ENCODE peak calls at places on chromosome 12, in eight cellular contexts. N, G, K, F, Z, I, A and R are unnamed samples.

GRCh38 chr12:116122639-116123038 is 154.9 kb downstream of the MED13L start:
- DNase-seq in F (no peak), G (no peak), N (no peak), K (no peak), Z (no peak), I (no peak), A (no peak), R (no peak)

GRCh38 chr12:115776399-115776798 is 501.1 kb downstream of the MED13L start:
- DNase-seq in F (no peak), Z (no peak), I (no peak), K (no peak), N (no peak), G (no peak), A (no peak), R (no peak)

GRCh38 chr12:121025442-121026226 is 9.3 kb upstream of the C12orf43 start:
- DNase-seq in F (no peak), Z (no peak), G (no peak), K (no peak), N (no peak), A (no peak), I (peak), R (no peak)

GRCh38 chr12:50032516-50033316 is 7.4 kb upstream of the RACGAP1 start:
- DNase-seq in G (no peak), K (no peak), A (no peak), N (no peak), I (no peak), F (no peak), Z (no peak), R (no peak)

GRCh38 chr12:31492599-31493196 is 98.2 kb downstream of the DENND5B start:
- DNase-seq in A (no peak), G (no peak), Z (no peak), F (no peak), K (no peak), I (no peak), N (no peak), R (no peak)

GRCh38 chr12:114921796-114922195 is 237.8 kb upstream of the TBX3 start:
- DNase-seq in A (no peak), Z (no peak), G (no peak), F (no peak), I (no peak), K (peak), N (no peak), R (no peak)

GRCh38 chr12:93682846-93683261 is 5.7 kb downstream of the CRADD start:
- DNase-seq in G (peak), N (no peak), K (peak), A (no peak), Z (no peak), F (peak), I (no peak), R (no peak)

GRCh38 chr12:63419119-63419518 is 249.2 kb downstream of the DPY19L2 start:
- DNase-seq in Z (no peak), A (peak), K (peak), I (peak), F (no peak), N (no peak), G (no peak), R (peak)

GRCh38 chr12:121015825-121016766 is at the start of gene C12orf43:
- DNase-seq in Z (peak), A (peak), F (peak), K (peak), G (peak), I (peak), N (peak), R (peak)

GRCh38 chr12:108099085-108099484 is 30.0 kb upstream of the WSCD2 start:
- DNase-seq in F (no peak), N (no peak), Z (no peak), G (no peak), I (no peak), A (no peak), K (no peak), R (no peak)

GRCh38 chr12:80622271-80622670 is 85.2 kb upstream of the MYF6 start:
- DNase-seq in G (no peak), Z (no peak), N (no peak), F (no peak), I (no peak), A (peak), K (no peak), R (no peak)

GRCh38 chr12:93177208-93178153 is 200.2 kb upstream of the NUDT4 start:
- DNase-seq in A (no peak), N (no peak), G (no peak), I (no peak), K (no peak), F (no peak), Z (no peak), R (no peak)

GRCh38 chr12:116390656-116391335 is 113.3 kb upstream of the MED13L start:
- DNase-seq in N (no peak), I (peak), G (no peak), F (no peak), K (peak), A (no peak), Z (no peak), R (no peak)

GRCh38 chr12:112535637-112536366 is 117.1 kb downstream of the PTPN11 start:
- DNase-seq in G (no peak), Z (no peak), N (no peak), I (no peak), K (no peak), F (no peak), A (no peak), R (no peak)

GRCh38 chr12:124361074-124361965 is 66.4 kb downstream of the RFLNA start:
- DNase-seq in K (no peak), I (peak), G (peak), Z (no peak), F (no peak), A (no peak), N (no peak), R (no peak)

GRCh38 chr12:8145754-8146415 is 10.9 kb upstream of the ZNF705A start:
- DNase-seq in I (peak), Z (peak), A (no peak), G (peak), N (peak), F (peak), K (no peak), R (peak)

GRCh38 chr12:30687265-30687986 is 8.2 kb downstream of the IPO8 start:
- DNase-seq in I (no peak), Z (no peak), K (no peak), N (no peak), F (no peak), G (no peak), A (no peak), R (no peak)

GRCh38 chr12:132327351-132328171 is 1.8 kb downstream of the GALNT9 start:
- DNase-seq in A (peak), I (peak), Z (peak), N (peak), G (peak), K (peak), F (no peak), R (peak)

GRCh38 chr12:104171785-104172563 is 34.0 kb upstream of the NFYB start:
- DNase-seq in K (no peak), I (no peak), F (no peak), N (no peak), G (no peak), A (no peak), Z (no peak), R (no peak)

GRCh38 chr12:50240792-50241114 is 42.6 kb downstream of the LIMA1 start:
- DNase-seq in Z (no peak), A (no peak), N (no peak), K (no peak), I (no peak), F (no peak), G (no peak), R (no peak)

GRCh38 chr12:49331360-49332222 is 5.4 kb downstream of the C1QL4 start:
- DNase-seq in Z (peak), N (no peak), F (peak), G (peak), K (peak), I (peak), A (no peak), R (no peak)

GRCh38 chr12:107891967-107892366 is 117.5 kb downstream of the ASCL4 start:
- DNase-seq in K (no peak), Z (no peak), A (no peak), I (no peak), F (no peak), N (no peak), G (no peak), R (no peak)

GRCh38 chr12:114936148-114937099 is 252.4 kb upstream of the TBX3 start:
- DNase-seq in N (no peak), F (no peak), I (peak), Z (no peak), K (peak), A (no peak), G (no peak), R (peak)

GRCh38 chr12:1527789-1528188 is 66.6 kb downstream of the FBXL14 start:
- DNase-seq in F (no peak), I (peak), Z (no peak), A (peak), N (no peak), K (peak), G (no peak), R (peak)

GRCh38 chr12:130661501-130662255 is 54.4 kb downstream of the RIMBP2 start:
- DNase-seq in Z (no peak), A (no peak), F (no peak), I (no peak), G (no peak), K (no peak), N (no peak), R (no peak)

GRCh38 chr12:113149361-113150150 is at the start of gene CFAP73:
- DNase-seq in K (peak), Z (peak), I (peak), N (peak), F (peak), A (no peak), G (no peak), R (peak)

GRCh38 chr12:116982721-116983502 is 72.2 kb downstream of the FBXW8 start:
- DNase-seq in Z (peak), K (peak), N (peak), G (no peak), I (no peak), A (no peak), F (no peak), R (peak)

GRCh38 chr12:84698576-84699333 is 213.8 kb downstream of the SLC6A15 start:
- DNase-seq in F (no peak), K (no peak), I (no peak), Z (no peak), A (no peak), N (no peak), G (no peak), R (no peak)

GRCh38 chr12:1832801-1833595 is 12.6 kb downstream of the LRTM2 start:
- DNase-seq in G (peak), Z (no peak), A (no peak), I (no peak), N (no peak), K (no peak), F (no peak), R (no peak)

GRCh38 chr12:18304609-18305008 is 43.3 kb downstream of the PIK3C2G start:
- DNase-seq in F (no peak), A (no peak), G (no peak), I (no peak), Z (peak), N (no peak), K (no peak), R (no peak)

GRCh38 chr12:7130791-7131501 is 775 bp downstream of the CLSTN3 start:
- DNase-seq in A (no peak), K (no peak), F (peak), N (no peak), G (no peak), I (no peak), Z (no peak), R (no peak)

GRCh38 chr12:55068416-55069010 is 48.7 kb downstream of the NEUROD4 start:
- DNase-seq in G (no peak), A (peak), K (peak), I (peak), N (peak), F (no peak), Z (peak), R (no peak)

GRCh38 chr12:105418821-105419291 is 88.4 kb downstream of the C12orf75 start:
- DNase-seq in A (no peak), G (no peak), Z (no peak), F (no peak), I (no peak), N (no peak), K (no peak), R (no peak)